ENCODE peak calls at places on chromosome 1, in six cellular contexts. V, T, Y, P, Z and A are unnamed samples.

GRCh38 chr1:23823767-23824166 is 1.5 kb downstream of the HMGCL start:
- DNase-seq in V (no peak), T (no peak), Y (no peak), P (no peak), Z (no peak), A (no peak)

GRCh38 chr1:36161656-36162531 is 5.9 kb downstream of the MAP7D1 start:
- DNase-seq in V (peak; percentile 57), T (peak; percentile 31), Y (no peak), P (no peak), Z (peak; percentile 75), A (peak; percentile 88)

GRCh38 chr1:7558921-7559869 is 211.9 kb upstream of the VAMP3 start:
- DNase-seq in V (no peak), T (no peak), Y (no peak), P (no peak), Z (no peak), A (no peak)

GRCh38 chr1:28580706-28581530 is 11.1 kb upstream of the RAB42 start:
- DNase-seq in V (peak; percentile 65), T (peak; percentile 37), Y (peak; percentile 82), P (no peak), Z (peak; percentile 72), A (peak; percentile 75)

GRCh38 chr1:3732747-3733602 is 19.3 kb upstream of the CCDC27 start:
- DNase-seq in V (no peak), T (no peak), Y (peak; percentile 33), P (no peak), Z (peak; percentile 80), A (no peak)

GRCh38 chr1:212045981-212046380 is 10.4 kb downstream of the DTL start:
- DNase-seq in V (no peak), T (no peak), Y (no peak), P (no peak), Z (no peak), A (no peak)

GRCh38 chr1:55589656-55590297 is 374.6 kb upstream of the USP24 start:
- DNase-seq in V (no peak), T (no peak), Y (no peak), P (peak; percentile 56), Z (no peak), A (no peak)

GRCh38 chr1:109784551-109785252 is 21.0 kb upstream of the EPS8L3 start:
- DNase-seq in V (no peak), T (no peak), Y (no peak), P (no peak), Z (peak; percentile 47), A (no peak)

GRCh38 chr1:31413405-31414005 is 492 bp downstream of the SERINC2 start:
- DNase-seq in V (no peak), T (peak; percentile 7), Y (peak; percentile 70), P (peak; percentile 29), Z (peak; percentile 84), A (no peak)

GRCh38 chr1:5976726-5977493 is 15.3 kb downstream of the NPHP4 start:
- DNase-seq in V (no peak), T (no peak), Y (no peak), P (no peak), Z (no peak), A (no peak)

GRCh38 chr1:183435497-183435896 is 17.3 kb upstream of the NMNAT2 start:
- DNase-seq in V (no peak), T (no peak), Y (no peak), P (no peak), Z (no peak), A (peak; percentile 2)

GRCh38 chr1:103063911-103064310 is 44.4 kb downstream of the COL11A1 start:
- DNase-seq in V (no peak), T (no peak), Y (no peak), P (no peak), Z (no peak), A (no peak)

GRCh38 chr1:67937651-67938050 is 104.4 kb upstream of the GNG12 start:
- DNase-seq in V (no peak), T (no peak), Y (peak; percentile 15), P (no peak), Z (no peak), A (no peak)

GRCh38 chr1:84581648-84582047 is 7.4 kb upstream of the CTBS start:
- DNase-seq in V (no peak), T (no peak), Y (no peak), P (no peak), Z (no peak), A (peak; percentile 25)

GRCh38 chr1:185644531-185644930 is 89.7 kb upstream of the HMCN1 start:
- DNase-seq in V (no peak), T (no peak), Y (no peak), P (no peak), Z (no peak), A (no peak)

GRCh38 chr1:104120488-104120887 is 370.8 kb downstream of the AMY1C start:
- DNase-seq in V (no peak), T (no peak), Y (no peak), P (no peak), Z (no peak), A (no peak)

GRCh38 chr1:104125226-104125625 is 375.5 kb downstream of the AMY1C start:
- DNase-seq in V (no peak), T (no peak), Y (no peak), P (no peak), Z (no peak), A (no peak)

GRCh38 chr1:104125935-104126334 is 376.2 kb downstream of the AMY1C start:
- DNase-seq in V (no peak), T (no peak), Y (no peak), P (no peak), Z (no peak), A (no peak)
- H3K4me1 ChIP-seq in V (no peaks in the 10 kb centered on the region), T (no peaks in the 10 kb centered on the region), Y (no peaks in the 10 kb centered on the region), P (no peaks in the 10 kb centered on the region), Z (no peaks in the 10 kb centered on the region), A (no peaks in the 10 kb centered on the region)

GRCh38 chr1:89121641-89122040 is 4.3 kb downstream of the GBP2 start:
- DNase-seq in V (no peak), T (no peak), Y (no peak), P (no peak), Z (no peak), A (no peak)

GRCh38 chr1:89126234-89126580 is 293 bp upstream of the GBP2 start:
- DNase-seq in V (no peak), T (no peak), Y (no peak), P (no peak), Z (no peak), A (no peak)

GRCh38 chr1:89130716-89131115 is 4.8 kb upstream of the GBP2 start:
- DNase-seq in V (no peak), T (no peak), Y (no peak), P (no peak), Z (no peak), A (no peak)

GRCh38 chr1:89125571-89126233 is at the start of gene GBP2:
- DNase-seq in V (peak; percentile 35), T (no peak), Y (no peak), P (no peak), Z (no peak), A (no peak)

GRCh38 chr1:89126602-89127001 is 688 bp upstream of the GBP2 start:
- DNase-seq in V (no peak), T (no peak), Y (no peak), P (no peak), Z (no peak), A (no peak)
- H3K4me1 ChIP-seq in V (peaks cover 51% of the 10 kb centered on the region), T (peaks cover 37% of the 10 kb centered on the region), Y (no peaks in the 10 kb centered on the region), P (peaks cover 53% of the 10 kb centered on the region), Z (no peaks in the 10 kb centered on the region), A (no peaks in the 10 kb centered on the region)

GRCh38 chr1:61055110-61055614 is 27.2 kb upstream of the NFIA start:
- DNase-seq in V (no peak), T (no peak), Y (no peak), P (no peak), Z (no peak), A (no peak)
- H3K4me1 ChIP-seq in V (peaks cover 42% of the 10 kb centered on the region), T (peaks cover 28% of the 10 kb centered on the region), Y (peaks cover 18% of the 10 kb centered on the region), P (peaks cover 42% of the 10 kb centered on the region), Z (peaks cover 4% of the 10 kb centered on the region), A (peaks cover 33% of the 10 kb centered on the region)

DNA sequence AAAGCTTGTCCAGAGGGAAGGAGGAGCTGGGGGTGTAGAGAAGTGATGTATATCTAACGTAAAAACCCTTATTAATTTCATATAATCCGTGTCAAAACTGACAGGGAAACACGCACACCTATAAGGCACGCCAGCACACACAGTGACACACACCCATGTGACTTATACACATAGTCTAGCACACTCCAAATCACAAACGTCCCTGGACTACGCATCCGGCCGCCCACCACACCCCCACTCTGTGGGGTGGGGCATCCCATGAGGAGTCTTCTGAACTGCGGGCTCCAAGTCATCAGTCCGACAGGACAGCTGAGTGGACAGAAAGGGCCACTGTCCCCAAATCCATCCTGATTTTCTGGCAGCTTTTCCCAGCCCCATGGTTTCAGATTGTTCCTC is 788 bp downstream of the PEA15 start:
- DNase-seq in V (peak; percentile 37), T (peak; percentile 11), Y (peak; percentile 49), P (peak; percentile 43), Z (no peak), A (peak; percentile 78)
- H3K4me1 ChIP-seq in V (peaks cover 30% of the 10 kb centered on the region), T (peaks cover 19% of the 10 kb centered on the region), Y (peaks cover 49% of the 10 kb centered on the region), P (peaks cover 60% of the 10 kb centered on the region), Z (peaks cover 6% of the 10 kb centered on the region), A (peaks cover 75% of the 10 kb centered on the region)

GRCh38 chr1:91827094-91828006 is 58.6 kb downstream of the TGFBR3 start:
- DNase-seq in V (no peak), T (no peak), Y (no peak), P (no peak), Z (no peak), A (no peak)

GRCh38 chr1:91828007-91828321 is 58.0 kb downstream of the TGFBR3 start:
- DNase-seq in V (no peak), T (no peak), Y (no peak), P (no peak), Z (no peak), A (no peak)

GRCh38 chr1:91826248-91826647 is 59.7 kb downstream of the TGFBR3 start:
- DNase-seq in V (no peak), T (no peak), Y (no peak), P (no peak), Z (no peak), A (no peak)

GRCh38 chr1:91828583-91829281 is 57.2 kb downstream of the TGFBR3 start:
- DNase-seq in V (no peak), T (no peak), Y (no peak), P (no peak), Z (no peak), A (no peak)

GRCh38 chr1:91826649-91827048 is 59.3 kb downstream of the TGFBR3 start:
- DNase-seq in V (no peak), T (no peak), Y (no peak), P (no peak), Z (no peak), A (no peak)
- H3K4me1 ChIP-seq in V (peaks cover 30% of the 10 kb centered on the region), T (peaks cover 22% of the 10 kb centered on the region), Y (peaks cover 6% of the 10 kb centered on the region), P (peaks cover 13% of the 10 kb centered on the region), Z (no peaks in the 10 kb centered on the region), A (no peaks in the 10 kb centered on the region)

GRCh38 chr1:39671793-39672550 is at the start of gene NT5C1A:
- DNase-seq in V (peak; percentile 34), T (no peak), Y (peak; percentile 71), P (no peak), Z (peak; percentile 71), A (no peak)
- H3K4me1 ChIP-seq in V (peaks cover 18% of the 10 kb centered on the region), T (peaks cover 17% of the 10 kb centered on the region), Y (peaks cover 7% of the 10 kb centered on the region), P (peaks cover 23% of the 10 kb centered on the region), Z (no peaks in the 10 kb centered on the region), A (no peaks in the 10 kb centered on the region)